ENCODE peak calls at places on chromosome 13, in six cellular contexts. One of them, this sample, is unnamed.

GRCh38 chr13:92136449-92137180 is 738.2 kb downstream of the GPC5 start:
- DNase-seq in iPS DF 6.9: no peak
- DNase-seq in stimulated activated CD4-positive, alpha-beta T cell treated with anti-CD3 and anti-CD28 coated beads, Interleukin-12 subunit alpha, Interleukin-12 subunit beta, amount 100 ng/mL, for 48 hours: no peak
- DNase-seq in transverse colon: no peak
- DNase-seq in stimulated activated CD8-positive, alpha-beta memory T cell treated with anti-CD3 and anti-CD28 coated beads, Interleukin-7, amount 100 ng/mL, for 1 hour: no peak
- DNase-seq in HL-60: no peak
- DNase-seq in this sample: no peak

GRCh38 chr13:33003458-33004019 is 12.7 kb upstream of the KL start:
- DNase-seq in iPS DF 6.9: no peak
- DNase-seq in stimulated activated CD4-positive, alpha-beta T cell treated with anti-CD3 and anti-CD28 coated beads, Interleukin-12 subunit alpha, Interleukin-12 subunit beta, amount 100 ng/mL, for 48 hours: no peak
- DNase-seq in transverse colon: no peak
- DNase-seq in stimulated activated CD8-positive, alpha-beta memory T cell treated with anti-CD3 and anti-CD28 coated beads, Interleukin-7, amount 100 ng/mL, for 1 hour: no peak
- DNase-seq in HL-60: no peak
- DNase-seq in this sample: no peak

GRCh38 chr13:44759222-44759721 is 183.1 kb upstream of the TSC22D1 start:
- DNase-seq in iPS DF 6.9: no peak
- DNase-seq in stimulated activated CD4-positive, alpha-beta T cell treated with anti-CD3 and anti-CD28 coated beads, Interleukin-12 subunit alpha, Interleukin-12 subunit beta, amount 100 ng/mL, for 48 hours: no peak
- DNase-seq in transverse colon: peak; percentile 32
- DNase-seq in stimulated activated CD8-positive, alpha-beta memory T cell treated with anti-CD3 and anti-CD28 coated beads, Interleukin-7, amount 100 ng/mL, for 1 hour: no peak
- DNase-seq in HL-60: no peak
- DNase-seq in this sample: no peak

GRCh38 chr13:67238277-67238859 is 8.2 kb upstream of the PCDH9 start:
- DNase-seq in iPS DF 6.9: no peak
- DNase-seq in stimulated activated CD4-positive, alpha-beta T cell treated with anti-CD3 and anti-CD28 coated beads, Interleukin-12 subunit alpha, Interleukin-12 subunit beta, amount 100 ng/mL, for 48 hours: no peak
- DNase-seq in transverse colon: no peak
- DNase-seq in stimulated activated CD8-positive, alpha-beta memory T cell treated with anti-CD3 and anti-CD28 coated beads, Interleukin-7, amount 100 ng/mL, for 1 hour: no peak
- DNase-seq in HL-60: no peak
- DNase-seq in this sample: no peak

GRCh38 chr13:45916036-45916435 is 64.5 kb upstream of the SIAH3 start:
- DNase-seq in iPS DF 6.9: no peak
- DNase-seq in stimulated activated CD4-positive, alpha-beta T cell treated with anti-CD3 and anti-CD28 coated beads, Interleukin-12 subunit alpha, Interleukin-12 subunit beta, amount 100 ng/mL, for 48 hours: no peak
- DNase-seq in transverse colon: no peak
- DNase-seq in stimulated activated CD8-positive, alpha-beta memory T cell treated with anti-CD3 and anti-CD28 coated beads, Interleukin-7, amount 100 ng/mL, for 1 hour: no peak
- DNase-seq in HL-60: no peak
- DNase-seq in this sample: no peak

GRCh38 chr13:110405597-110406450 is 98.7 kb downstream of the COL4A2 start:
- DNase-seq in iPS DF 6.9: no peak
- DNase-seq in stimulated activated CD4-positive, alpha-beta T cell treated with anti-CD3 and anti-CD28 coated beads, Interleukin-12 subunit alpha, Interleukin-12 subunit beta, amount 100 ng/mL, for 48 hours: no peak
- DNase-seq in transverse colon: no peak
- DNase-seq in stimulated activated CD8-positive, alpha-beta memory T cell treated with anti-CD3 and anti-CD28 coated beads, Interleukin-7, amount 100 ng/mL, for 1 hour: no peak
- DNase-seq in HL-60: no peak
- DNase-seq in this sample: no peak

GRCh38 chr13:102817241-102817640 is 18.3 kb downstream of the BIVM start:
- DNase-seq in iPS DF 6.9: no peak
- DNase-seq in stimulated activated CD4-positive, alpha-beta T cell treated with anti-CD3 and anti-CD28 coated beads, Interleukin-12 subunit alpha, Interleukin-12 subunit beta, amount 100 ng/mL, for 48 hours: no peak
- DNase-seq in transverse colon: no peak
- DNase-seq in stimulated activated CD8-positive, alpha-beta memory T cell treated with anti-CD3 and anti-CD28 coated beads, Interleukin-7, amount 100 ng/mL, for 1 hour: no peak
- DNase-seq in HL-60: no peak
- DNase-seq in this sample: no peak

GRCh38 chr13:48891586-48891985 is 84.1 kb upstream of the FNDC3A start:
- DNase-seq in iPS DF 6.9: no peak
- DNase-seq in stimulated activated CD4-positive, alpha-beta T cell treated with anti-CD3 and anti-CD28 coated beads, Interleukin-12 subunit alpha, Interleukin-12 subunit beta, amount 100 ng/mL, for 48 hours: no peak
- DNase-seq in transverse colon: no peak
- DNase-seq in stimulated activated CD8-positive, alpha-beta memory T cell treated with anti-CD3 and anti-CD28 coated beads, Interleukin-7, amount 100 ng/mL, for 1 hour: no peak
- DNase-seq in HL-60: no peak
- DNase-seq in this sample: no peak

GRCh38 chr13:34017231-34017630 is 199.3 kb downstream of the RFC3 start:
- DNase-seq in iPS DF 6.9: no peak
- DNase-seq in stimulated activated CD4-positive, alpha-beta T cell treated with anti-CD3 and anti-CD28 coated beads, Interleukin-12 subunit alpha, Interleukin-12 subunit beta, amount 100 ng/mL, for 48 hours: no peak
- DNase-seq in transverse colon: no peak
- DNase-seq in stimulated activated CD8-positive, alpha-beta memory T cell treated with anti-CD3 and anti-CD28 coated beads, Interleukin-7, amount 100 ng/mL, for 1 hour: no peak
- DNase-seq in HL-60: no peak
- DNase-seq in this sample: no peak

GRCh38 chr13:20173121-20173746 is 12.4 kb upstream of the GJA3 start:
- DNase-seq in iPS DF 6.9: no peak
- DNase-seq in stimulated activated CD4-positive, alpha-beta T cell treated with anti-CD3 and anti-CD28 coated beads, Interleukin-12 subunit alpha, Interleukin-12 subunit beta, amount 100 ng/mL, for 48 hours: no peak
- DNase-seq in transverse colon: no peak
- DNase-seq in stimulated activated CD8-positive, alpha-beta memory T cell treated with anti-CD3 and anti-CD28 coated beads, Interleukin-7, amount 100 ng/mL, for 1 hour: no peak
- DNase-seq in HL-60: no peak
- DNase-seq in this sample: no peak

GRCh38 chr13:111534646-111535461 is 214.4 kb downstream of the TEX29 start:
- DNase-seq in iPS DF 6.9: no peak
- DNase-seq in stimulated activated CD4-positive, alpha-beta T cell treated with anti-CD3 and anti-CD28 coated beads, Interleukin-12 subunit alpha, Interleukin-12 subunit beta, amount 100 ng/mL, for 48 hours: no peak
- DNase-seq in transverse colon: no peak
- DNase-seq in stimulated activated CD8-positive, alpha-beta memory T cell treated with anti-CD3 and anti-CD28 coated beads, Interleukin-7, amount 100 ng/mL, for 1 hour: no peak
- DNase-seq in HL-60: no peak
- DNase-seq in this sample: no peak

GRCh38 chr13:99758465-99759162 is 213.0 kb downstream of the ZIC5 start:
- DNase-seq in iPS DF 6.9: no peak
- DNase-seq in stimulated activated CD4-positive, alpha-beta T cell treated with anti-CD3 and anti-CD28 coated beads, Interleukin-12 subunit alpha, Interleukin-12 subunit beta, amount 100 ng/mL, for 48 hours: no peak
- DNase-seq in transverse colon: no peak
- DNase-seq in stimulated activated CD8-positive, alpha-beta memory T cell treated with anti-CD3 and anti-CD28 coated beads, Interleukin-7, amount 100 ng/mL, for 1 hour: no peak
- DNase-seq in HL-60: no peak
- DNase-seq in this sample: no peak

GRCh38 chr13:46035066-46035465 is 17.5 kb downstream of the ZC3H13 start:
- DNase-seq in iPS DF 6.9: no peak
- DNase-seq in stimulated activated CD4-positive, alpha-beta T cell treated with anti-CD3 and anti-CD28 coated beads, Interleukin-12 subunit alpha, Interleukin-12 subunit beta, amount 100 ng/mL, for 48 hours: no peak
- DNase-seq in transverse colon: no peak
- DNase-seq in stimulated activated CD8-positive, alpha-beta memory T cell treated with anti-CD3 and anti-CD28 coated beads, Interleukin-7, amount 100 ng/mL, for 1 hour: no peak
- DNase-seq in HL-60: no peak
- DNase-seq in this sample: no peak